ENCODE peak calls at places on chromosome 9, in ten cellular contexts. E is OCI-LY7; X is neuronal stem cell; O is CD4-positive, alpha-beta T cell; D is thoracic aorta; S is AG04450; T is suprapubic skin; B is fibroblast of lung; N is psoas muscle; W is A549. L is an unnamed sample.

GRCh38 chr9:128947423-128948310 is at the start of the genes DOLK and NUP188:
- DNase-seq in N (peak), B (peak), O (peak), D (peak), S (peak), T (peak), E (peak), W (peak), X (peak), L (peak)

GRCh38 chr9:134652291-134653225 is 11.0 kb downstream of the COL5A1 start:
- DNase-seq in O (no peak), S (no peak), E (no peak), B (no peak), T (peak), D (no peak), W (no peak), N (no peak), X (no peak), L (no peak)

GRCh38 chr9:131095666-131096489 is 453 bp upstream of the AIF1L start:
- DNase-seq in D (no peak), T (no peak), N (peak), S (no peak), O (no peak), W (peak), E (no peak), B (no peak), X (peak), L (no peak)

GRCh38 chr9:20292002-20292401 is 330.3 kb downstream of the MLLT3 start:
- DNase-seq in T (no peak), X (no peak), W (peak), E (no peak), S (no peak), N (no peak), B (peak), O (no peak), D (no peak), L (no peak)

GRCh38 chr9:98807070-98807810 is at the start of gene GALNT12:
- DNase-seq in O (peak), T (no peak), E (peak), S (no peak), X (no peak), W (peak), D (no peak), N (no peak), B (no peak), L (no peak)

GRCh38 chr9:128372188-128372641 is 1.0 kb downstream of the URM1 start:
- DNase-seq in B (no peak), D (no peak), O (no peak), N (no peak), W (no peak), S (no peak), E (peak), T (no peak), X (no peak), L (peak)

GRCh38 chr9:95605087-95605486 is 88.3 kb upstream of the PTCH1 start:
- DNase-seq in O (no peak), N (no peak), E (no peak), W (no peak), T (peak), B (no peak), S (no peak), D (no peak), X (peak), L (no peak)

GRCh38 chr9:130288393-130288792 is 22.8 kb downstream of the HMCN2 start:
- DNase-seq in O (no peak), E (no peak), X (no peak), B (no peak), S (no peak), D (no peak), N (peak), T (no peak), W (no peak), L (no peak)

GRCh38 chr9:107246259-107247254 is 36.5 kb upstream of the RAD23B start:
- DNase-seq in E (peak), X (no peak), D (no peak), B (no peak), N (no peak), W (no peak), S (no peak), O (no peak), T (no peak), L (no peak)

GRCh38 chr9:35257986-35258664 is 96.3 kb downstream of the UNC13B start:
- DNase-seq in S (no peak), D (no peak), E (no peak), N (no peak), B (no peak), T (no peak), X (no peak), O (no peak), W (no peak), L (peak)

GRCh38 chr9:2125909-2126308 is 110.8 kb downstream of the SMARCA2 start:
- DNase-seq in E (peak), X (no peak), D (no peak), S (no peak), N (no peak), O (no peak), B (peak), T (no peak), W (no peak), L (no peak)

GRCh38 chr9:124569942-124570341 is 62.7 kb upstream of the NR5A1 start:
- DNase-seq in W (no peak), S (no peak), D (no peak), N (no peak), E (no peak), T (no peak), O (no peak), X (no peak), B (no peak), L (no peak)

GRCh38 chr9:21326526-21327139 is 8.6 kb downstream of the KLHL9 start:
- DNase-seq in O (no peak), E (peak), T (no peak), W (peak), B (peak), X (peak), D (no peak), N (no peak), S (no peak), L (peak)

GRCh38 chr9:79185866-79186265 is 385.9 kb upstream of the TLE4 start:
- DNase-seq in S (no peak), O (no peak), T (no peak), D (no peak), B (peak), N (no peak), E (no peak), W (no peak), X (no peak), L (no peak)

GRCh38 chr9:89986190-89986589 is 381.4 kb downstream of the GADD45G start:
- DNase-seq in B (no peak), T (no peak), E (no peak), S (no peak), N (no peak), O (no peak), W (no peak), X (no peak), D (no peak), L (no peak)

GRCh38 chr9:126697350-126697749 is 83.6 kb downstream of the LMX1B start:
- DNase-seq in W (no peak), N (peak), T (no peak), O (no peak), S (no peak), B (no peak), E (no peak), D (no peak), X (no peak), L (no peak)

GRCh38 chr9:128636024-128636390 is 20.6 kb downstream of the DYNC2I2 start:
- DNase-seq in E (no peak), O (no peak), B (no peak), X (no peak), N (peak), W (peak), S (no peak), T (no peak), D (no peak), L (no peak)

GRCh38 chr9:3043369-3043768 is 199.5 kb upstream of the PUM3 start:
- DNase-seq in T (no peak), W (no peak), D (no peak), N (no peak), E (no peak), B (no peak), O (no peak), S (no peak), X (no peak), L (peak)

GRCh38 chr9:126550891-126551351 is 62.8 kb upstream of the LMX1B start:
- DNase-seq in B (no peak), E (no peak), S (no peak), O (no peak), W (no peak), D (no peak), X (no peak), N (no peak), T (no peak), L (no peak)

GRCh38 chr9:13278368-13279246 is 885 bp downstream of the MPDZ start:
- DNase-seq in D (peak), N (peak), O (no peak), W (peak), T (peak), E (no peak), B (peak), X (peak), S (no peak), L (no peak)

GRCh38 chr9:124593080-124594058 is 86.2 kb upstream of the NR5A1 start:
- DNase-seq in E (no peak), X (peak), T (no peak), W (no peak), S (no peak), B (no peak), N (no peak), D (no peak), O (no peak), L (no peak)

GRCh38 chr9:87671925-87672324 is 54.0 kb upstream of the CTSL start:
- DNase-seq in W (no peak), D (no peak), E (no peak), T (no peak), N (no peak), O (no peak), B (no peak), S (no peak), X (no peak), L (no peak)

GRCh38 chr9:128546504-128546903 is 5.9 kb upstream of the SPTAN1 start:
- DNase-seq in X (no peak), O (no peak), E (no peak), S (no peak), D (no peak), N (no peak), W (no peak), T (no peak), B (no peak), L (no peak)

GRCh38 chr9:110050925-110051355 is 157.0 kb downstream of the C9orf152 start:
- DNase-seq in E (peak), D (no peak), N (no peak), W (peak), B (peak), T (no peak), O (no peak), X (no peak), S (peak), L (peak)

GRCh38 chr9:73575071-73575470 is 423.4 kb downstream of the ANXA1 start:
- DNase-seq in S (no peak), T (no peak), X (no peak), W (no peak), N (no peak), O (no peak), B (no peak), E (no peak), D (no peak), L (no peak)

GRCh38 chr9:129317179-129318011 is 139.3 kb upstream of the IER5L start:
- DNase-seq in S (no peak), E (peak), O (no peak), T (peak), D (no peak), B (peak), N (peak), X (no peak), W (no peak), L (no peak)

GRCh38 chr9:87606921-87607521 is 109.4 kb downstream of the DAPK1 start:
- DNase-seq in X (no peak), O (no peak), T (no peak), D (no peak), W (peak), B (peak), E (no peak), N (no peak), S (no peak), L (peak)

GRCh38 chr9:88387733-88388202 is 476 bp upstream of the SPIN1 start:
- DNase-seq in O (peak), E (no peak), W (peak), T (no peak), B (peak), X (no peak), D (no peak), S (no peak), N (peak), L (peak)

GRCh38 chr9:95808001-95808400 is 67.5 kb upstream of the ERCC6L2 start:
- DNase-seq in O (no peak), B (peak), X (no peak), D (no peak), E (no peak), T (no peak), S (no peak), N (no peak), W (no peak), L (no peak)

GRCh38 chr9:126589349-126589748 is 24.4 kb upstream of the LMX1B start:
- DNase-seq in E (no peak), S (no peak), N (no peak), D (no peak), T (no peak), O (no peak), B (no peak), X (no peak), W (no peak), L (no peak)

GRCh38 chr9:125556046-125556445 is 151.0 kb downstream of the MAPKAP1 start:
- DNase-seq in N (no peak), S (no peak), B (no peak), D (no peak), W (no peak), T (no peak), X (no peak), O (no peak), E (no peak), L (no peak)

GRCh38 chr9:128919409-128919808 is 1.4 kb upstream of the PHYHD1 start:
- DNase-seq in B (no peak), W (no peak), X (no peak), S (no peak), E (no peak), T (no peak), D (no peak), O (no peak), N (no peak), L (no peak)

GRCh38 chr9:127562841-127563523 is 49.1 kb upstream of the STXBP1 start:
- DNase-seq in T (peak), S (no peak), X (no peak), D (no peak), E (no peak), B (peak), W (peak), O (no peak), N (no peak), L (peak)

GRCh38 chr9:125444956-125445506 is 183.4 kb downstream of the GAPVD1 start:
- DNase-seq in W (no peak), S (no peak), E (no peak), X (no peak), N (no peak), T (no peak), O (no peak), B (no peak), D (no peak), L (no peak)

GRCh38 chr9:11893331-11893730 is 799.9 kb upstream of the TYRP1 start:
- DNase-seq in T (no peak), S (no peak), X (no peak), O (no peak), N (no peak), D (no peak), E (no peak), B (no peak), W (no peak), L (no peak)

GRCh38 chr9:112925058-112925641 is 34.5 kb upstream of the SLC46A2 start:
- DNase-seq in B (peak), X (no peak), D (no peak), N (no peak), E (no peak), S (no peak), O (no peak), T (no peak), W (peak), L (no peak)

GRCh38 chr9:4596165-4596922 is 65.8 kb upstream of the PLPP6 start:
- DNase-seq in E (peak), W (no peak), O (peak), S (no peak), D (no peak), X (no peak), T (no peak), B (no peak), N (no peak), L (no peak)

GRCh38 chr9:129491486-129491855 is 129.4 kb downstream of the C9orf50 start:
- DNase-seq in B (no peak), E (no peak), W (no peak), X (no peak), S (no peak), D (no peak), O (no peak), T (no peak), N (peak), L (no peak)

GRCh38 chr9:86352440-86353106 is 1.6 kb downstream of the TUT7 start:
- DNase-seq in S (no peak), N (no peak), D (no peak), E (peak), O (no peak), T (no peak), W (no peak), X (no peak), B (peak), L (no peak)

DNA sequence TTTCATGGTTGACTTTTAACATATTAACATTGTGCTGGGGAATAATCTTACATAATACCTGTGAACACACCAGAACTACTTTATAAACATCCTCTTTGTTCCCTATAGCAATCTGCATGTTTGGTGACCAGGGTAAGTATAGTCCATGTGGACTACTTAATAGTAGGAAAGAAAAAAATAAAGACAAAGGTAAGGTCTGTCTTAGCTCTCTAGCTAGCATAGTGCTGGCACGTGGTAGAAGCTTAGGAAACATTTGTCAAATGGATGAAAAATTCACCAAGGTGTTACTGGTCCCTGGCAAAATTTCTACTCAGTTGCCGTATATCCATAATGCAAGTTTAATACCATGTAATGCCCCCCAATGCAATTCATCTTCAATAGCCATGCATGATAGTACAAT is 78.6 kb upstream of the ABCA1 start:
- DNase-seq in T (no peak), N (no peak), D (no peak), X (no peak), W (no peak), B (no peak), S (no peak), E (no peak), O (no peak), L (no peak)
- H3K27ac ChIP-seq in T (no peak), N (no peak), D (no peak), X (no peak), W (peak), B (no peak), S (no peak), E (no peak), O (no peak), L (peak)

GRCh38 chr9:108639736-108640135 is 216.1 kb downstream of the ACTL7B start:
- DNase-seq in D (no peak), X (no peak), N (no peak), S (no peak), O (no peak), E (no peak), B (no peak), W (no peak), T (no peak), L (no peak)

GRCh38 chr9:108640211-108640610 is 215.6 kb downstream of the ACTL7B start:
- DNase-seq in T (no peak), D (no peak), W (no peak), E (no peak), N (no peak), X (no peak), S (no peak), B (no peak), O (no peak), L (no peak)

GRCh38 chr9:108634669-108635462 is 220.9 kb downstream of the ACTL7B start:
- DNase-seq in T (no peak), B (no peak), O (no peak), N (no peak), D (no peak), X (no peak), S (no peak), W (no peak), E (no peak), L (peak)

GRCh38 chr9:108636023-108636422 is 219.8 kb downstream of the ACTL7B start:
- DNase-seq in W (no peak), T (no peak), S (no peak), E (no peak), B (no peak), D (no peak), X (no peak), O (no peak), N (no peak), L (no peak)

DNA sequence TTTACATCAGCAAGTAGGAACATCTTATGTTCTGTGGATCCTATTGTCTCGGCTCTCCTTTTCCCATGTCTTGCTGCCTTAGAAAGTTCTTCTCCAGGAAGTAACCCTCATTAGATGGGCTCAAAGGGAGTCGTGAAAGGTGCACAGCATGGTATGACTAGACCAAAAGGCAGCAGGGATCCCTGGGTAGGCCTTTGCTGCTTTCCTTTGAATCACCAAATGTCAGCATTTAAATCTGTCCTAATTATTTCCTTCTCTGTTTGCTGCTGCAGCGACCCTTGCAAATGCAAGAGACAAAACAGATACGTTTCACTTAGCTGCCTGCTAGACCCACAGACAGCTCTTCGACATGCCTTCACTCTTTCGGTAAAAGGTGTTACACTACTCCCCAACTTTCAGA is 218.4 kb downstream of the ACTL7B start:
- DNase-seq in E (no peak), X (peak), O (no peak), T (no peak), D (no peak), B (no peak), N (no peak), W (no peak), S (no peak), L (no peak)
- H3K27ac ChIP-seq in E (no peak), X (peak), O (no peak), T (peak), D (no peak), B (no peak), N (no peak), W (no peak), S (peak), L (no peak)

GRCh38 chr9:121718501-121718900 is 67.1 kb downstream of the DAB2IP start:
- DNase-seq in T (no peak), D (no peak), X (no peak), B (no peak), N (no peak), S (no peak), O (no peak), W (no peak), E (no peak), L (peak)
- H3K27ac ChIP-seq in T (no peak), D (no peak), X (no peak), B (no peak), N (peak), S (no peak), O (no peak), W (no peak), E (no peak), L (peak)

DNA sequence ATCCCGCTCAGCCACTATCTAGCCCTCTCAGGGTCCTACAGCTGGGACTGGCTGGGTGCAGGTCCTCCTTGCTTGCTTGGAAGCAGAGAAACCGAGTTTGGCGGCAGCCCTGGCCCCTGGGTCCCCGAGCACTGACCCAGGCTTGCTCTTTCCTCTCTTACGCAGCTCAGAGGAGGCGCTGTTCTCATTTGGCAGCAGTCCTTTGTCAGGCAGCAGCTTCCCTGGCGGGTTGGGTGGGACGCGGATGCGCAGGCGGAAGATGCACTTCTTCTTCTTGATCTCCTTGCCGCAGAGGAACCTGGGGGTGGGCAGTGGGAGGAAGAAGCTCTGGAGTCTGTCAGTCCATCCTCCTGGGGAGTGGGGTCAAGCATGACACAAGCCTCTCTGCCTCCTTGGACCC is 14.5 kb downstream of the PHF19 start:
- DNase-seq in W (no peak), D (no peak), E (no peak), N (no peak), X (no peak), T (no peak), O (no peak), B (no peak), S (no peak), L (no peak)
- H3K27ac ChIP-seq in W (no peak), D (no peak), E (no peak), N (no peak), X (no peak), T (no peak), O (no peak), B (no peak), S (no peak), L (no peak)

GRCh38 chr9:113950195-113951031 is 74.3 kb downstream of the ZNF618 start:
- DNase-seq in S (no peak), E (no peak), O (no peak), T (no peak), B (no peak), X (no peak), D (no peak), N (no peak), W (no peak), L (no peak)

GRCh38 chr9:113952651-113953050 is 76.5 kb downstream of the ZNF618 start:
- DNase-seq in N (no peak), T (no peak), W (no peak), B (no peak), O (no peak), S (no peak), E (no peak), X (no peak), D (no peak), L (no peak)

GRCh38 chr9:113946496-113947115 is 70.5 kb downstream of the ZNF618 start:
- DNase-seq in N (no peak), X (no peak), D (no peak), E (no peak), S (no peak), T (no peak), B (no peak), W (no peak), O (no peak), L (no peak)

GRCh38 chr9:113951032-113951372 is 74.9 kb downstream of the ZNF618 start:
- DNase-seq in S (no peak), B (no peak), T (no peak), X (no peak), O (no peak), W (no peak), E (no peak), N (no peak), D (no peak), L (no peak)

GRCh38 chr9:113949206-113950078 is 73.3 kb downstream of the ZNF618 start:
- DNase-seq in W (no peak), D (no peak), X (no peak), N (no peak), B (no peak), T (no peak), O (no peak), S (no peak), E (no peak), L (no peak)
- H3K27ac ChIP-seq in W (no peak), D (no peak), X (no peak), N (no peak), B (no peak), T (no peak), O (no peak), S (no peak), E (no peak), L (no peak)

L was measured in foreskin keratinocyte.